ENCODE peak calls at places on chromosomes 7 and 10, in nine cellular contexts. One of them, this sample, is unnamed.

GRCh38 chr7:25686493-25686892 is 458.2 kb upstream of the NPVF start:
- ATAC-seq in stimulated activated memory B cell treated with anti-CD40 and anti-IgM and Interleukin-4, amounts not matched to agents 10 μg/mL and 1 μg/mL and 100 μg/mL, for 72 hours: no peak
- ATAC-seq in left ventricle myocardium superior: no peak
- ATAC-seq in mucosa of descending colon: no peak
- ATAC-seq in heart right ventricle: no peak
- ATAC-seq in activated CD8-positive, alpha-beta T cell treated with anti-CD3 and anti-CD28 coated beads for 36 hours: no peak
- ATAC-seq in activated naive CD4-positive, alpha-beta T cell treated with anti-CD3 and anti-CD28 coated beads, Interleukin-2, amount 50 U/mL, for 72 hours: no peak
- ATAC-seq in left cardiac atrium: no peak
- ATAC-seq in stimulated activated naive CD8-positive, alpha-beta T cell treated with anti-CD3 and anti-CD28 coated beads, Interleukin-15, Interleukin-2, amounts not matched to agents 100 U/mL and 50 U/mL, for 24 hours: no peak
- ATAC-seq in this sample: no peak

GRCh38 chr10:8214587-8214986 is 160.1 kb downstream of the GATA3 start:
- ATAC-seq in stimulated activated memory B cell treated with anti-CD40 and anti-IgM and Interleukin-4, amounts not matched to agents 10 μg/mL and 1 μg/mL and 100 μg/mL, for 72 hours: no peak
- ATAC-seq in left ventricle myocardium superior: no peak
- ATAC-seq in mucosa of descending colon: no peak
- ATAC-seq in heart right ventricle: no peak
- ATAC-seq in activated CD8-positive, alpha-beta T cell treated with anti-CD3 and anti-CD28 coated beads for 36 hours: no peak
- ATAC-seq in activated naive CD4-positive, alpha-beta T cell treated with anti-CD3 and anti-CD28 coated beads, Interleukin-2, amount 50 U/mL, for 72 hours: no peak
- ATAC-seq in left cardiac atrium: no peak
- ATAC-seq in stimulated activated naive CD8-positive, alpha-beta T cell treated with anti-CD3 and anti-CD28 coated beads, Interleukin-15, Interleukin-2, amounts not matched to agents 100 U/mL and 50 U/mL, for 24 hours: no peak
- ATAC-seq in this sample: no peak

GRCh38 chr10:47145290-47145934 is 154.6 kb upstream of the GDF10 start:
- ATAC-seq in stimulated activated memory B cell treated with anti-CD40 and anti-IgM and Interleukin-4, amounts not matched to agents 10 μg/mL and 1 μg/mL and 100 μg/mL, for 72 hours: no peak
- ATAC-seq in left ventricle myocardium superior: no peak
- ATAC-seq in mucosa of descending colon: no peak
- ATAC-seq in heart right ventricle: no peak
- ATAC-seq in activated CD8-positive, alpha-beta T cell treated with anti-CD3 and anti-CD28 coated beads for 36 hours: peak; percentile 98
- ATAC-seq in activated naive CD4-positive, alpha-beta T cell treated with anti-CD3 and anti-CD28 coated beads, Interleukin-2, amount 50 U/mL, for 72 hours: peak; percentile 98
- ATAC-seq in left cardiac atrium: no peak
- ATAC-seq in stimulated activated naive CD8-positive, alpha-beta T cell treated with anti-CD3 and anti-CD28 coated beads, Interleukin-15, Interleukin-2, amounts not matched to agents 100 U/mL and 50 U/mL, for 24 hours: peak; percentile 96
- ATAC-seq in this sample: no peak

GRCh38 chr7:112135815-112136706 is 70.1 kb downstream of the DOCK4 start:
- ATAC-seq in stimulated activated memory B cell treated with anti-CD40 and anti-IgM and Interleukin-4, amounts not matched to agents 10 μg/mL and 1 μg/mL and 100 μg/mL, for 72 hours: no peak
- ATAC-seq in left ventricle myocardium superior: no peak
- ATAC-seq in mucosa of descending colon: peak; percentile 6
- ATAC-seq in heart right ventricle: no peak
- ATAC-seq in activated CD8-positive, alpha-beta T cell treated with anti-CD3 and anti-CD28 coated beads for 36 hours: no peak
- ATAC-seq in activated naive CD4-positive, alpha-beta T cell treated with anti-CD3 and anti-CD28 coated beads, Interleukin-2, amount 50 U/mL, for 72 hours: no peak
- ATAC-seq in left cardiac atrium: peak; percentile 37
- ATAC-seq in stimulated activated naive CD8-positive, alpha-beta T cell treated with anti-CD3 and anti-CD28 coated beads, Interleukin-15, Interleukin-2, amounts not matched to agents 100 U/mL and 50 U/mL, for 24 hours: no peak
- ATAC-seq in this sample: no peak

GRCh38 chr7:132614428-132615076 is 38.3 kb upstream of the PLXNA4 start:
- ATAC-seq in stimulated activated memory B cell treated with anti-CD40 and anti-IgM and Interleukin-4, amounts not matched to agents 10 μg/mL and 1 μg/mL and 100 μg/mL, for 72 hours: no peak
- ATAC-seq in left ventricle myocardium superior: peak; percentile 67
- ATAC-seq in mucosa of descending colon: peak; percentile 59
- ATAC-seq in heart right ventricle: peak; percentile 77
- ATAC-seq in activated CD8-positive, alpha-beta T cell treated with anti-CD3 and anti-CD28 coated beads for 36 hours: no peak
- ATAC-seq in activated naive CD4-positive, alpha-beta T cell treated with anti-CD3 and anti-CD28 coated beads, Interleukin-2, amount 50 U/mL, for 72 hours: no peak
- ATAC-seq in left cardiac atrium: peak; percentile 84
- ATAC-seq in stimulated activated naive CD8-positive, alpha-beta T cell treated with anti-CD3 and anti-CD28 coated beads, Interleukin-15, Interleukin-2, amounts not matched to agents 100 U/mL and 50 U/mL, for 24 hours: no peak
- ATAC-seq in this sample: no peak

GRCh38 chr7:77223261-77223660 is 23.6 kb upstream of the FGL2 start:
- ATAC-seq in stimulated activated memory B cell treated with anti-CD40 and anti-IgM and Interleukin-4, amounts not matched to agents 10 μg/mL and 1 μg/mL and 100 μg/mL, for 72 hours: no peak
- ATAC-seq in left ventricle myocardium superior: no peak
- ATAC-seq in mucosa of descending colon: no peak
- ATAC-seq in heart right ventricle: peak; percentile 57
- ATAC-seq in activated CD8-positive, alpha-beta T cell treated with anti-CD3 and anti-CD28 coated beads for 36 hours: no peak
- ATAC-seq in activated naive CD4-positive, alpha-beta T cell treated with anti-CD3 and anti-CD28 coated beads, Interleukin-2, amount 50 U/mL, for 72 hours: no peak
- ATAC-seq in left cardiac atrium: peak; percentile 47
- ATAC-seq in stimulated activated naive CD8-positive, alpha-beta T cell treated with anti-CD3 and anti-CD28 coated beads, Interleukin-15, Interleukin-2, amounts not matched to agents 100 U/mL and 50 U/mL, for 24 hours: no peak
- ATAC-seq in this sample: no peak

GRCh38 chr10:69220510-69220909 is 378 bp downstream of the HKDC1 start:
- ATAC-seq in stimulated activated memory B cell treated with anti-CD40 and anti-IgM and Interleukin-4, amounts not matched to agents 10 μg/mL and 1 μg/mL and 100 μg/mL, for 72 hours: no peak
- ATAC-seq in left ventricle myocardium superior: no peak
- ATAC-seq in mucosa of descending colon: no peak
- ATAC-seq in heart right ventricle: no peak
- ATAC-seq in activated CD8-positive, alpha-beta T cell treated with anti-CD3 and anti-CD28 coated beads for 36 hours: no peak
- ATAC-seq in activated naive CD4-positive, alpha-beta T cell treated with anti-CD3 and anti-CD28 coated beads, Interleukin-2, amount 50 U/mL, for 72 hours: no peak
- ATAC-seq in left cardiac atrium: no peak
- ATAC-seq in stimulated activated naive CD8-positive, alpha-beta T cell treated with anti-CD3 and anti-CD28 coated beads, Interleukin-15, Interleukin-2, amounts not matched to agents 100 U/mL and 50 U/mL, for 24 hours: no peak
- ATAC-seq in this sample: no peak

GRCh38 chr10:93245772-93246171 is 172.1 kb downstream of the CYP26A1 start:
- ATAC-seq in stimulated activated memory B cell treated with anti-CD40 and anti-IgM and Interleukin-4, amounts not matched to agents 10 μg/mL and 1 μg/mL and 100 μg/mL, for 72 hours: no peak
- ATAC-seq in left ventricle myocardium superior: no peak
- ATAC-seq in mucosa of descending colon: no peak
- ATAC-seq in heart right ventricle: no peak
- ATAC-seq in activated CD8-positive, alpha-beta T cell treated with anti-CD3 and anti-CD28 coated beads for 36 hours: no peak
- ATAC-seq in activated naive CD4-positive, alpha-beta T cell treated with anti-CD3 and anti-CD28 coated beads, Interleukin-2, amount 50 U/mL, for 72 hours: no peak
- ATAC-seq in left cardiac atrium: no peak
- ATAC-seq in stimulated activated naive CD8-positive, alpha-beta T cell treated with anti-CD3 and anti-CD28 coated beads, Interleukin-15, Interleukin-2, amounts not matched to agents 100 U/mL and 50 U/mL, for 24 hours: no peak
- ATAC-seq in this sample: no peak

GRCh38 chr7:66315192-66315591 is 110.1 kb downstream of the TPST1 start:
- ATAC-seq in stimulated activated memory B cell treated with anti-CD40 and anti-IgM and Interleukin-4, amounts not matched to agents 10 μg/mL and 1 μg/mL and 100 μg/mL, for 72 hours: no peak
- ATAC-seq in left ventricle myocardium superior: no peak
- ATAC-seq in mucosa of descending colon: no peak
- ATAC-seq in heart right ventricle: no peak
- ATAC-seq in activated CD8-positive, alpha-beta T cell treated with anti-CD3 and anti-CD28 coated beads for 36 hours: no peak
- ATAC-seq in activated naive CD4-positive, alpha-beta T cell treated with anti-CD3 and anti-CD28 coated beads, Interleukin-2, amount 50 U/mL, for 72 hours: no peak
- ATAC-seq in left cardiac atrium: no peak
- ATAC-seq in stimulated activated naive CD8-positive, alpha-beta T cell treated with anti-CD3 and anti-CD28 coated beads, Interleukin-15, Interleukin-2, amounts not matched to agents 100 U/mL and 50 U/mL, for 24 hours: no peak
- ATAC-seq in this sample: no peak

GRCh38 chr7:8434290-8435002 is 1.0 kb downstream of the NXPH1 start:
- ATAC-seq in stimulated activated memory B cell treated with anti-CD40 and anti-IgM and Interleukin-4, amounts not matched to agents 10 μg/mL and 1 μg/mL and 100 μg/mL, for 72 hours: no peak
- ATAC-seq in left ventricle myocardium superior: no peak
- ATAC-seq in mucosa of descending colon: no peak
- ATAC-seq in heart right ventricle: no peak
- ATAC-seq in activated CD8-positive, alpha-beta T cell treated with anti-CD3 and anti-CD28 coated beads for 36 hours: no peak
- ATAC-seq in activated naive CD4-positive, alpha-beta T cell treated with anti-CD3 and anti-CD28 coated beads, Interleukin-2, amount 50 U/mL, for 72 hours: peak; percentile 7
- ATAC-seq in left cardiac atrium: peak; percentile 33
- ATAC-seq in stimulated activated naive CD8-positive, alpha-beta T cell treated with anti-CD3 and anti-CD28 coated beads, Interleukin-15, Interleukin-2, amounts not matched to agents 100 U/mL and 50 U/mL, for 24 hours: no peak
- ATAC-seq in this sample: no peak

GRCh38 chr7:37440738-37441404 is 7.8 kb downstream of the ELMO1 start:
- ATAC-seq in stimulated activated memory B cell treated with anti-CD40 and anti-IgM and Interleukin-4, amounts not matched to agents 10 μg/mL and 1 μg/mL and 100 μg/mL, for 72 hours: peak; percentile 62
- ATAC-seq in left ventricle myocardium superior: peak; percentile 75
- ATAC-seq in mucosa of descending colon: peak; percentile 43
- ATAC-seq in heart right ventricle: peak; percentile 90
- ATAC-seq in activated CD8-positive, alpha-beta T cell treated with anti-CD3 and anti-CD28 coated beads for 36 hours: peak; percentile 86
- ATAC-seq in activated naive CD4-positive, alpha-beta T cell treated with anti-CD3 and anti-CD28 coated beads, Interleukin-2, amount 50 U/mL, for 72 hours: peak; percentile 67
- ATAC-seq in left cardiac atrium: peak; percentile 76
- ATAC-seq in stimulated activated naive CD8-positive, alpha-beta T cell treated with anti-CD3 and anti-CD28 coated beads, Interleukin-15, Interleukin-2, amounts not matched to agents 100 U/mL and 50 U/mL, for 24 hours: peak; percentile 88
- ATAC-seq in this sample: peak; percentile 36

GRCh38 chr10:4472190-4472904 is 353.7 kb upstream of the AKR1E2 start:
- ATAC-seq in stimulated activated memory B cell treated with anti-CD40 and anti-IgM and Interleukin-4, amounts not matched to agents 10 μg/mL and 1 μg/mL and 100 μg/mL, for 72 hours: no peak
- ATAC-seq in left ventricle myocardium superior: no peak
- ATAC-seq in mucosa of descending colon: no peak
- ATAC-seq in heart right ventricle: no peak
- ATAC-seq in activated CD8-positive, alpha-beta T cell treated with anti-CD3 and anti-CD28 coated beads for 36 hours: no peak
- ATAC-seq in activated naive CD4-positive, alpha-beta T cell treated with anti-CD3 and anti-CD28 coated beads, Interleukin-2, amount 50 U/mL, for 72 hours: no peak
- ATAC-seq in left cardiac atrium: no peak
- ATAC-seq in stimulated activated naive CD8-positive, alpha-beta T cell treated with anti-CD3 and anti-CD28 coated beads, Interleukin-15, Interleukin-2, amounts not matched to agents 100 U/mL and 50 U/mL, for 24 hours: no peak
- ATAC-seq in this sample: no peak

GRCh38 chr10:61486738-61487396 is 33.7 kb upstream of the TMEM26 start:
- ATAC-seq in stimulated activated memory B cell treated with anti-CD40 and anti-IgM and Interleukin-4, amounts not matched to agents 10 μg/mL and 1 μg/mL and 100 μg/mL, for 72 hours: no peak
- ATAC-seq in left ventricle myocardium superior: no peak
- ATAC-seq in mucosa of descending colon: no peak
- ATAC-seq in heart right ventricle: no peak
- ATAC-seq in activated CD8-positive, alpha-beta T cell treated with anti-CD3 and anti-CD28 coated beads for 36 hours: no peak
- ATAC-seq in activated naive CD4-positive, alpha-beta T cell treated with anti-CD3 and anti-CD28 coated beads, Interleukin-2, amount 50 U/mL, for 72 hours: no peak
- ATAC-seq in left cardiac atrium: no peak
- ATAC-seq in stimulated activated naive CD8-positive, alpha-beta T cell treated with anti-CD3 and anti-CD28 coated beads, Interleukin-15, Interleukin-2, amounts not matched to agents 100 U/mL and 50 U/mL, for 24 hours: peak; percentile 28
- ATAC-seq in this sample: no peak